ENCODE peak calls at places on chromosomes 5 and 9, in eight cellular contexts. O, U, B, T, L, D, E and Q are unnamed samples.
A peak's percentile ranks its signal among the peaks of the same experiment; 100 is the strongest.

GRCh38 chr5:12647613-12648012 is 743.4 kb upstream of the CTNND2 start:
- DNase-seq in U (no peak), D (peak; percentile 47), E (no peak), O (no peak), T (no peak), L (no peak), B (no peak), Q (no peak)

GRCh38 chr5:143345671-143346440 is 57.6 kb downstream of the NR3C1 start:
- DNase-seq in T (no peak), L (no peak), O (no peak), U (no peak), D (peak; percentile 63), E (no peak), B (no peak), Q (no peak)

GRCh38 chr5:17898766-17899165 is 264.5 kb downstream of the TAF11L14 start:
- DNase-seq in L (no peak), T (no peak), E (no peak), B (no peak), U (no peak), D (no peak), O (no peak), Q (no peak)

GRCh38 chr5:16797949-16798348 is 138.1 kb downstream of the MYO10 start:
- DNase-seq in O (no peak), B (no peak), T (no peak), U (no peak), E (no peak), D (no peak), L (no peak), Q (no peak)

GRCh38 chr9:114836769-114837168 is 30.9 kb upstream of the TNFSF15 start:
- DNase-seq in O (peak; percentile 56), T (no peak), B (no peak), E (no peak), L (no peak), U (no peak), D (no peak), Q (no peak)

GRCh38 chr5:87127956-87128687 is 139.6 kb upstream of the RASA1 start:
- DNase-seq in E (no peak), U (no peak), T (no peak), O (peak; percentile 70), L (no peak), D (no peak), B (no peak), Q (no peak)

GRCh38 chr9:93030642-93031628 is 27.6 kb upstream of the SUSD3 start:
- DNase-seq in B (no peak), O (no peak), U (no peak), D (no peak), T (no peak), L (no peak), E (no peak), Q (no peak)

GRCh38 chr9:137129089-137129455 is 9.9 kb upstream of the GRIN1 start:
- DNase-seq in D (peak; percentile 67), T (no peak), E (no peak), O (no peak), U (no peak), L (no peak), B (no peak), Q (no peak)

GRCh38 chr5:95686661-95687060 is 3.9 kb upstream of the SPATA9 start:
- DNase-seq in T (no peak), B (no peak), U (no peak), L (no peak), D (peak; percentile 38), O (no peak), E (no peak), Q (no peak)

GRCh38 chr5:2011481-2012411 is 129.0 kb upstream of the IRX4 start:
- DNase-seq in B (no peak), U (no peak), L (peak; percentile 44), O (no peak), E (no peak), T (no peak), D (peak; percentile 24), Q (no peak)

GRCh38 chr5:39107350-39107749 is 33.2 kb upstream of the RICTOR start:
- DNase-seq in E (no peak), B (no peak), D (no peak), T (no peak), L (no peak), O (no peak), U (no peak), Q (no peak)

GRCh38 chr9:126326228-126327015 is at the start of gene MVB12B:
- DNase-seq in U (peak; percentile 8), E (no peak), D (peak; percentile 73), O (no peak), B (peak; percentile 41), T (no peak), L (no peak), Q (no peak)

GRCh38 chr5:33241826-33242225 is 198.9 kb upstream of the TARS1 start:
- DNase-seq in U (peak; percentile 47), D (no peak), L (no peak), O (no peak), T (no peak), B (peak; percentile 44), E (no peak), Q (no peak)

GRCh38 chr9:112624711-112625707 is 92.9 kb downstream of the INIP start:
- DNase-seq in L (no peak), D (no peak), T (no peak), B (no peak), U (no peak), O (no peak), E (no peak), Q (no peak)

GRCh38 chr5:91194861-91195460 is 188.2 kb downstream of the ARRDC3 start:
- DNase-seq in E (no peak), O (no peak), U (no peak), D (no peak), B (no peak), T (no peak), L (no peak), Q (no peak)

GRCh38 chr9:81256368-81256767 is 433.0 kb downstream of the TLE1 start:
- DNase-seq in B (no peak), T (no peak), U (no peak), D (no peak), L (no peak), O (no peak), E (no peak), Q (no peak)

GRCh38 chr9:110351009-110351467 is 13.4 kb upstream of the TXNDC8 start:
- DNase-seq in B (peak; percentile 7), L (no peak), D (no peak), T (no peak), U (no peak), O (peak; percentile 83), E (no peak), Q (peak; percentile 13)

GRCh38 chr9:134217431-134218210 is 53.3 kb upstream of the RNU6ATAC start:
- DNase-seq in D (peak; percentile 85), B (peak; percentile 7), E (no peak), T (no peak), U (peak; percentile 64), L (no peak), O (no peak), Q (no peak)

GRCh38 chr5:169666365-169666764 is 29.3 kb downstream of the DOCK2 start:
- DNase-seq in E (no peak), D (no peak), U (no peak), T (no peak), O (no peak), L (no peak), B (no peak), Q (no peak)

GRCh38 chr9:115766495-115766894 is 387.1 kb upstream of the PAPPA start:
- DNase-seq in U (no peak), E (no peak), B (no peak), D (no peak), L (no peak), O (no peak), T (no peak), Q (no peak)

GRCh38 chr9:121998513-121999049 is 94.5 kb downstream of the TTLL11 start:
- DNase-seq in O (no peak), T (no peak), D (peak; percentile 10), U (no peak), B (no peak), L (no peak), E (no peak), Q (no peak)

GRCh38 chr9:122001491-122002201 is 91.5 kb downstream of the TTLL11 start:
- DNase-seq in E (no peak), B (no peak), T (no peak), O (no peak), D (peak; percentile 66), U (no peak), L (peak; percentile 23), Q (no peak)

GRCh38 chr9:121997791-121998190 is 95.3 kb downstream of the TTLL11 start:
- DNase-seq in T (no peak), U (no peak), L (no peak), O (no peak), B (no peak), D (peak; percentile 48), E (no peak), Q (no peak)

GRCh38 chr9:121995997-121996396 is 97.1 kb downstream of the TTLL11 start:
- DNase-seq in D (peak; percentile 25), B (no peak), O (no peak), E (no peak), T (no peak), U (no peak), L (no peak), Q (no peak)

GRCh38 chr9:121999556-121999955 is 93.6 kb downstream of the TTLL11 start:
- DNase-seq in D (peak; percentile 5), O (no peak), B (no peak), T (no peak), E (no peak), U (no peak), L (no peak), Q (no peak)
- TF ChIP-seq CTCF in D (no peak), O (no peak), B (no peak), T (no peak), E (no peak), U (no peak), L (no peak), Q (no peak)

GRCh38 chr9:118882674-118883073 is 486.6 kb downstream of the BRINP1 start:
- DNase-seq in B (no peak), E (no peak), T (no peak), L (no peak), U (no peak), O (peak; percentile 14), D (no peak), Q (no peak)
- H3K9me3 ChIP-seq in B (no peaks in the 10 kb centered on the region), E (no peaks in the 10 kb centered on the region), T (no peaks in the 10 kb centered on the region), L (no peaks in the 10 kb centered on the region), U (no peaks in the 10 kb centered on the region), O (no peaks in the 10 kb centered on the region), D (no peaks in the 10 kb centered on the region), Q (no peaks in the 10 kb centered on the region)

DNA sequence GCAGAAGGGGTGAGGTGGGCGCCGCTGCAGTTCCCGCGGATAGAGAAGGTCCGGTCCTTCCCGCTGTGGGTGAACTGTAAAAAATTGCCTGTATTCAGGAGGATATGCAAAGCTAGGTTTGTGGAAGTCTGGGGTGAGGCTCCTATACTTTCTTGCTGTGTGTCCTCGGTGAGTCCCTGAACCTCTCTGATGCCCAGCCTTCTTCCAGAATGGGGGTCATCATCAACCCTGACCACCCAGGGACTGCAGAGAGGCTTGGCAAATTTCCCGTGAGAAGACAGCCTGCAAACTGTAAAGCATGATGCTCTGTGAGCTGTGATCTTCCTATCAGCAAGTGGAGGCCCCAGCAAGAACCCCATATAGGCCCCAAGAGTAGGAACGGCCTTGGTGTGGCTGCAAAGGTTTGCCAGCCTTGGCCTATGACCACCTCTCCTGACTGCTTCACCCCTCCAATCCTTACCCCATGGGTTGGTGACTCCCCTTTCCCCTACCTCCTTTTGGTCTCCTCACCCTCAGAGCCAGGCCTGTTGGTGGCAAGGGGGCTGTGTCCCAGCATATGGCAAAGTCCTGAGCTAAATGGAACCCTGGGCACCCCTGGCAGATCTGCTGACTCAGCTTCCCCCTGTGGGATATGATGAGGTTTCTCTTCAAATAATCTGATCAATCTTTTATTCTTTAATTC is 767 bp downstream of the ALDH1B1 start:
- DNase-seq in D (no peak), O (no peak), E (no peak), B (no peak), L (no peak), T (no peak), U (no peak), Q (no peak)
- TF ChIP-seq CTCF in D (no peak), O (no peak), E (no peak), B (no peak), L (no peak), T (no peak), U (no peak), Q (no peak)

GRCh38 chr5:179112469-179113142 is 52.4 kb downstream of the ZNF354C start:
- DNase-seq in L (no peak), U (no peak), O (no peak), T (no peak), B (no peak), E (no peak), D (peak; percentile 12), Q (no peak)
- H3K9me3 ChIP-seq in L (peaks cover 86% of the 10 kb centered on the region), U (no peaks in the 10 kb centered on the region), O (peaks cover 41% of the 10 kb centered on the region), T (peaks cover 93% of the 10 kb centered on the region), B (no peaks in the 10 kb centered on the region), E (peaks cover 80% of the 10 kb centered on the region), D (peaks cover 24% of the 10 kb centered on the region), Q (peaks cover 73% of the 10 kb centered on the region)